ENCODE peak calls at places on chromosomes 1 and 21, in four cellular contexts. W is NCI-H69; X is NCI-H774; U is activated T-helper 1 cell treated with anti-CD3 and anti-CD28 coated beads, Interleukin-2, amount 50 U/mL, for 16 hours. L is an unnamed sample.

GRCh38 chr1:65189716-65190115 is 41.7 kb downstream of the AK4 start:
- DNase-seq in W (no peak), X (no peak), U (no peak), L (no peak)

GRCh38 chr1:17665054-17665453 is 90.1 kb upstream of the ACTL8 start:
- DNase-seq in W (no peak), X (no peak), U (no peak), L (no peak)

GRCh38 chr1:3547055-3548005 is 64.0 kb downstream of the MEGF6 start:
- DNase-seq in W (peak), X (no peak), U (no peak), L (no peak)

GRCh38 chr1:89799495-89799894 is 21.3 kb upstream of the LRRC8D start:
- DNase-seq in W (no peak), X (no peak), U (no peak), L (no peak)

GRCh38 chr21:40425981-40426380 is 421.0 kb downstream of the DSCAM start:
- DNase-seq in W (peak), X (no peak), U (no peak), L (no peak)

GRCh38 chr1:231613419-231614349 is 12.9 kb upstream of the DISC1 start:
- DNase-seq in W (no peak), X (no peak), U (no peak), L (no peak)

GRCh38 chr1:77416692-77417450 is 135.1 kb downstream of the AK5 start:
- DNase-seq in W (peak), X (no peak), U (no peak), L (no peak)

GRCh38 chr1:210600421-210601195 is 271.9 kb downstream of the HHAT start:
- DNase-seq in W (no peak), X (no peak), U (no peak), L (no peak)

GRCh38 chr1:54671985-54672608 is 30.5 kb downstream of the MROH7 start:
- DNase-seq in W (peak), X (peak), U (peak), L (peak)

GRCh38 chr1:201346337-201346939 is 31.0 kb downstream of the TNNT2 start:
- DNase-seq in W (peak), X (peak), U (no peak), L (no peak)

GRCh38 chr1:182848736-182849135 is 9.6 kb downstream of the DHX9 start:
- DNase-seq in W (no peak), X (no peak), U (no peak), L (no peak)

GRCh38 chr1:151491641-151492040 is 19.5 kb upstream of the CGN start:
- DNase-seq in W (no peak), X (no peak), U (no peak), L (no peak)

GRCh38 chr1:230501845-230502244 is 75.7 kb upstream of the PGBD5 start:
- DNase-seq in W (no peak), X (no peak), U (no peak), L (no peak)

GRCh38 chr1:33903210-33903589 is 39.3 kb downstream of the HMGB4 start:
- DNase-seq in W (no peak), X (no peak), U (no peak), L (no peak)

GRCh38 chr1:117389779-117390178 is 22.5 kb downstream of the MAN1A2 start:
- DNase-seq in W (no peak), X (no peak), U (no peak), L (no peak)

GRCh38 chr21:45118099-45118498 is 43.7 kb downstream of the ADARB1 start:
- DNase-seq in W (no peak), X (no peak), U (no peak), L (no peak)

GRCh38 chr1:168161459-168161858 is 17.3 kb upstream of the TIPRL start:
- DNase-seq in W (peak), X (no peak), U (no peak), L (no peak)

GRCh38 chr1:78420185-78420584 is 70.6 kb upstream of the PTGFR start:
- DNase-seq in W (no peak), X (no peak), U (no peak), L (no peak)

GRCh38 chr1:154749078-154749760 is 120.9 kb downstream of the KCNN3 start:
- DNase-seq in W (peak), X (no peak), U (no peak), L (no peak)

GRCh38 chr1:14723401-14723800 is 124.9 kb downstream of the KAZN start:
- DNase-seq in W (no peak), X (no peak), U (no peak), L (no peak)

GRCh38 chr21:19507682-19508260 is 1104.2 kb upstream of the TMPRSS15 start:
- DNase-seq in W (peak), X (no peak), U (no peak), L (no peak)

GRCh38 chr1:149884433-149885363 is 14.7 kb upstream of the BOLA1 start:
- DNase-seq in W (peak), X (peak), U (no peak), L (no peak)

L was measured in stimulated activated CD8-positive, alpha-beta memory T cell treated with anti-CD3 and anti-CD28 coated beads, Interleukin-4, amount 100 ng/mL, for 4 hours.